ENCODE peak calls at places on chromosomes 3 and 15, in six cellular contexts. X, N, R, D, K and T are unnamed samples. For H3K4me1 and H3K9me3, the result is how much of the 10 kb centered on the place peaks cover.

GRCh38 chr3:106457278-106458210 is 588.7 kb upstream of the CBLB start:
- DNase-seq in X (peak), K (no peak), D (no peak), N (peak), R (no peak), T (no peak)

GRCh38 chr15:70589221-70589620 is 174.1 kb downstream of the UACA start:
- DNase-seq in R (no peak), K (no peak), N (peak), X (no peak), D (no peak), T (no peak)

GRCh38 chr3:120471643-120472042 is 20.9 kb upstream of the FSTL1 start:
- DNase-seq in D (no peak), R (no peak), N (no peak), K (no peak), X (no peak), T (no peak)

GRCh38 chr15:32657198-32657886 is 15.8 kb downstream of the SCG5 start:
- DNase-seq in N (no peak), R (no peak), D (no peak), X (no peak), K (no peak), T (no peak)

GRCh38 chr15:83092309-83092976 is 15.0 kb upstream of the TM6SF1 start:
- DNase-seq in K (no peak), N (no peak), X (no peak), D (peak), R (no peak), T (no peak)

GRCh38 chr15:92882697-92883642 is 17.2 kb upstream of the CHD2 start:
- DNase-seq in K (peak), N (no peak), X (peak), D (peak), R (peak), T (no peak)

GRCh38 chr3:145134738-145135137 is 1026.2 kb downstream of the PLOD2 start:
- DNase-seq in N (no peak), K (no peak), R (no peak), X (no peak), D (no peak), T (no peak)

GRCh38 chr3:166211451-166211850 is 374.2 kb upstream of the BCHE start:
- DNase-seq in D (no peak), R (no peak), X (no peak), K (no peak), N (peak), T (no peak)

GRCh38 chr15:90401499-90401898 is 13.5 kb downstream of the IQGAP1 start:
- DNase-seq in X (no peak), K (no peak), N (no peak), R (no peak), D (no peak), T (no peak)

GRCh38 chr15:23629234-23629805 is 18.3 kb downstream of the MAGEL2 start:
- DNase-seq in N (no peak), X (no peak), R (no peak), D (no peak), K (no peak), T (no peak)

GRCh38 chr15:71732636-71733035 is 77.7 kb upstream of the NR2E3 start:
- DNase-seq in R (no peak), N (peak), X (no peak), D (no peak), K (no peak), T (no peak)

GRCh38 chr3:159432721-159433300 is 555.8 kb upstream of the IL12A start:
- DNase-seq in N (no peak), X (no peak), D (no peak), K (no peak), R (no peak), T (no peak)

GRCh38 chr3:49899815-49900214 is 3.9 kb downstream of the MST1R start:
- DNase-seq in N (peak), X (no peak), D (no peak), K (no peak), R (no peak), T (no peak)

GRCh38 chr15:75531041-75531450 is 48.1 kb downstream of the PTPN9 start:
- DNase-seq in N (no peak), X (peak), D (no peak), R (peak), K (no peak), T (no peak)

GRCh38 chr15:77402740-77403379 is 17.0 kb downstream of the PEAK1 start:
- DNase-seq in N (no peak), K (no peak), R (no peak), X (no peak), D (no peak), T (no peak)

GRCh38 chr3:126125341-126125740 is 41.4 kb upstream of the SLC41A3 start:
- DNase-seq in R (peak), X (peak), D (no peak), K (no peak), N (no peak), T (no peak)

GRCh38 chr3:183637106-183637486 is 1.7 kb downstream of the KLHL24 start:
- DNase-seq in R (no peak), N (no peak), K (no peak), X (no peak), D (no peak), T (no peak)

GRCh38 chr15:41977757-41978369 is 5.5 kb upstream of the EHD4 start:
- DNase-seq in D (no peak), N (peak), R (no peak), K (no peak), X (no peak), T (no peak)

GRCh38 chr15:60649845-60650548 is 171.1 kb upstream of the ICE2 start:
- DNase-seq in N (peak), K (no peak), D (no peak), X (no peak), R (no peak), T (peak)

GRCh38 chr3:127207727-127208482 is 15.0 kb downstream of the PRR23E start:
- DNase-seq in X (no peak), N (no peak), R (no peak), D (no peak), K (no peak), T (no peak)

GRCh38 chr3:3127432-3128010 is 781 bp downstream of the TRNT1 start:
- DNase-seq in D (peak), R (no peak), K (peak), N (peak), X (no peak), T (peak)

GRCh38 chr3:148711981-148712666 is 14.4 kb downstream of the AGTR1 start:
- DNase-seq in D (no peak), R (no peak), N (no peak), X (no peak), K (no peak), T (no peak)

GRCh38 chr15:31344266-31344665 is 17.6 kb downstream of the KLF13 start:
- DNase-seq in X (no peak), K (no peak), D (no peak), R (no peak), N (no peak), T (no peak)

GRCh38 chr15:85421116-85421925 is 40.9 kb downstream of the AKAP13 start:
- DNase-seq in N (no peak), D (no peak), X (no peak), R (no peak), K (no peak), T (no peak)

DNA sequence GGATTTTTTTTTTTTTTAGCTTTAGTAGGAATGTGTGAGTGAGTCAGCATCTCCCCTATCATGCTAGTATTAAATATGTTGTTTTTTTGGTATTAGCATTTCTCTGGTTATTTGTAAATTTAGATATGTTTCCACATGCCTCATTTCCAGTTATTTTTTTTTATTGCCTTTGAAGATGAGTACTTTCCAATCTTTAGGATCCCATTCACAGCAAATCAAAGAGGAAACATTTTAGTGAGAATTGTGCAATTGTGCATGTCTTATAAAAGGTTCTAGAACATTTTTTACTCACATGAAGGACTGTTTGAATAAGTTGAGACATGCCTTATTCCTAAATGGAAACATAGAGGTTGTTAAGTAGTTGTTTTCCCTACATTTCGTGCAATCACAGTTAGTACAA is 234.0 kb downstream of the LPP start:
- DNase-seq in R (no peak), D (no peak), X (no peak), K (no peak), N (no peak), T (no peak)
- H3K4me1 ChIP-seq in R (under half), D (under half), X (under half), K (under half), N (under half), T (under half)

GRCh38 chr3:61806810-61807209 is 245.4 kb downstream of the PTPRG start:
- DNase-seq in N (no peak), D (no peak), X (no peak), K (no peak), R (no peak), T (no peak)

GRCh38 chr3:61802772-61803171 is 241.4 kb downstream of the PTPRG start:
- DNase-seq in D (no peak), R (no peak), X (no peak), N (no peak), K (no peak), T (no peak)

GRCh38 chr3:61807865-61808276 is 246.5 kb downstream of the PTPRG start:
- DNase-seq in X (no peak), D (no peak), R (no peak), N (no peak), K (no peak), T (no peak)

GRCh38 chr3:61804782-61805181 is 243.4 kb downstream of the PTPRG start:
- DNase-seq in X (no peak), R (no peak), N (no peak), D (no peak), K (no peak), T (no peak)

DNA sequence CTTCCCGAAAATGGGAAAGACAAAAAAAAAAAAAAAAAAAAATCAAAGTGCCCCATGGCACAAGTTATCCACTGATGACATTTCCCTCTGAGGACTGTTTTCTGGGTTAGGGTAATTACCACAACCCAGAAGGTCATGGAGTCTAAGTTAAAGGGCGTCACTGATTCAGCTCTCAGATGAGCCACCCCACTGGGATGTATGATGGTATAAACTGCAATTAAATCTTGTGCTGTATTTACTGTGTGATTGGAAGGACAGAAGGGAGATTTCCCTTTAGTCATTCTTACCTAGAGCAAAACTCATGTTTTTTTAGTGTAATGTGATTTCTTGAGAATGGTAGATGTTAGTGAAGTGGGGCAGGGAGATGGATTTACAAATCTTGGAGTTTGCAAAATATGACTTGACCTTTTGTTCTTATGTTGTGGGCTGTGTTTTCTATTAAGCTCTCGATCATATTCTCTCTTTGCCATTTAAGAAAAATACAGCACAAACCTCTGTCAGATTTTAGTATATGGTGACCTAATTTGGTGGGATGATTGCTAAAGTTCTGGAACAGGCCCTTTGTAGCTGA is 244.2 kb downstream of the PTPRG start:
- DNase-seq in R (no peak), X (no peak), K (no peak), D (no peak), N (no peak), T (no peak)
- H3K9me3 ChIP-seq in R (under half), X (under half), K (under half), D (under half), N (under half), T (under half)

DNA sequence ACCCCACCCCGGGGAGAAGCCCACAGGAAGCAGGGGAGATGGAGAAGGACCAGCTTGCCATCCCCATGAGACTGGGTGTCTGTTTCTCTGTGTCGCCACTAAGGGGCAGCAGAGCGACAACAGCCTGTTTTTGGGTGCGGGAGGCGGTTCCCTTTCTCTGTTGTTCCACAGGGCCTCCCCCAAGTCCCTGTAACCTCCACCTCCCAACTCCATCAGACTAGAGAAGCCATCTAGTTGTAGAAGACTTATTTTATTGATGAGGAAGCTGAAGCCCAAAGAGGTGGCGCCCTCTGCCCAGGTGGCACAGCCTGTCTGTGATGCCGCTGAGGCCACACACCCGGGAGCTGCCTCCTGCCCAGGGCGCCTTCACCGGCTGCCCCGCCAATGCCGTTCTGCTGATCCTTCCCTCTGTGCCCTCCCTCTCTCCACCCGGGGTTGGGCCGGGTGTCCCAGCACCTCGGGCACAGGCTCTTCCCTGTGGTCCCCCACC is 3.9 kb upstream of the CCDC9B start:
- DNase-seq in R (peak), N (peak), K (peak), D (no peak), X (peak), T (peak)
- H3K4me1 ChIP-seq in R (under half), N (under half), K (under half), D (under half), X (under half), T (under half)

DNA sequence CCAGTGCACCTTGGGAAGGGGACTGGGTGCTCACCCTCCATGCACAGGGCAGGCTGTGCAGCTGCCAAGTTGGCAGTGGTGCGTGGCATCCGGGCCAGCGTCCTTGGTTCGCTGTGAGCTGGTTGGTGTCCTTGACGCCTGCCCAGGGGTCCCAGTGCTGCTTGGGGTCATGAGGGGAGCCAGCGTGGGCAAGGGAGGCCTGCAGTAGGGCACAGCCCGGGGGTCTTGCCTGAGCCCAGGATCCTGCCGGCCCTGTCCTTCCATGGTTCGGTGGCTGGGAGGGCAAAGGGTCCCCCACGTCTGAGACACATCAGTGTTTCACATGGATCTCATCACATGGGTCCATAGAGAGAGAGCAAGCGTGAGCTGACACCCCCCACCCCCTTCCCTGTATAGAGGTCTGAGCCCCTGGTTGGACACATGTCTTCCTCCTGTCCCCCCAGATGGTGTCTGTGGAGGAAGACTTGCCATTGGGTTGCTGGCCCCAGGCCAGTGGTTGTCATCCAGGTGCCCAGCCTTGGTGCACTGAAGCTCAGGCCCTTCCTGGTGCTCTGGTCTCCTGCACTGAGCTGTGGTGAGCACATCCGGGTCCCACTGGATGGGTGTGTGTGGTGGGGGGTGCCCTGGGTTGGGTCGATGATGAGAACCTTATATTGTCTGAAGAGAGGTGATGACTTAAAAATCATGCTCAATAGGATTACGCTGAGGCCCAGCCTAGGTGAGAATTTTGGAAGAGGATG is 232.3 kb downstream of the SNRPN start:
- DNase-seq in X (no peak), D (no peak), N (no peak), K (no peak), R (no peak), T (no peak)
- H3K9me3 ChIP-seq in X (under half), D (under half), N (under half), K (under half), R (under half), T (half or more)

GRCh38 chr3:81947359-81947758 is 185.9 kb upstream of the GBE1 start:
- DNase-seq in D (no peak), R (no peak), N (no peak), K (no peak), X (no peak), T (no peak)
- H3K4me1 ChIP-seq in D (under half), R (under half), N (under half), K (under half), X (under half), T (under half)